ENCODE peak calls at places on chromosome 14, in nine cellular contexts. K is pancreas, B is astrocyte of the spinal cord, C is astrocyte of the cerebellum, E is neural crest cell, D is nephron progenitor cell, O is Calu3, V is endothelial cell, U is spleen. F is an unnamed sample.

GRCh38 chr14:101130861-101131260 is 227.3 kb upstream of the RTL1 start:
- DNase-seq in K (peak), B (no peak), C (no peak), E (no peak), D (no peak), O (no peak), V (no peak), U (peak), F (no peak)

GRCh38 chr14:88289214-88289613 is 33.9 kb downstream of the KCNK10 start:
- DNase-seq in K (no peak), B (no peak), C (no peak), E (no peak), D (no peak), O (no peak), V (no peak), U (no peak), F (no peak)

GRCh38 chr14:64870160-64870559 is 9.5 kb downstream of the SPTB start:
- DNase-seq in K (no peak), B (no peak), C (no peak), E (no peak), D (no peak), O (no peak), V (no peak), U (no peak), F (no peak)

GRCh38 chr14:28731358-28731757 is 35.2 kb upstream of the FOXG1 start:
- DNase-seq in K (no peak), B (no peak), C (no peak), E (no peak), D (no peak), O (no peak), V (no peak), U (no peak), F (no peak)

GRCh38 chr14:101019541-101019940 is 116.0 kb upstream of the RTL1 start:
- DNase-seq in K (no peak), B (no peak), C (no peak), E (no peak), D (no peak), O (no peak), V (no peak), U (peak), F (no peak)

GRCh38 chr14:53581497-53581896 is 375.1 kb downstream of the BMP4 start:
- DNase-seq in K (no peak), B (no peak), C (no peak), E (no peak), D (peak), O (no peak), V (no peak), U (no peak), F (no peak)

GRCh38 chr14:103825103-103825502 is 22.3 kb downstream of the PPP1R13B start:
- DNase-seq in K (no peak), B (no peak), C (no peak), E (no peak), D (no peak), O (peak), V (no peak), U (no peak), F (no peak)

GRCh38 chr14:68772761-68773381 is 20.0 kb downstream of the ZFP36L1 start:
- DNase-seq in K (no peak), B (no peak), C (no peak), E (no peak), D (no peak), O (no peak), V (no peak), U (no peak), F (no peak)

GRCh38 chr14:53108292-53108937 is 44.7 kb downstream of the DDHD1 start:
- DNase-seq in K (no peak), B (no peak), C (no peak), E (no peak), D (no peak), O (no peak), V (no peak), U (no peak), F (no peak)

GRCh38 chr14:99235578-99235977 is 36.4 kb downstream of the BCL11B start:
- DNase-seq in K (no peak), B (no peak), C (no peak), E (no peak), D (no peak), O (no peak), V (no peak), U (no peak), F (no peak)

GRCh38 chr14:64773046-64773445 is 68.8 kb downstream of the PLEKHG3 start:
- DNase-seq in K (no peak), B (no peak), C (no peak), E (no peak), D (no peak), O (no peak), V (no peak), U (peak), F (no peak)

GRCh38 chr14:99479903-99480855 is 480 bp downstream of the SETD3 start:
- DNase-seq in K (peak), B (peak), C (peak), E (peak), D (peak), O (peak), V (peak), U (peak), F (peak)

GRCh38 chr14:92412912-92413311 is 89.9 kb downstream of the SLC24A4 start:
- DNase-seq in K (no peak), B (no peak), C (no peak), E (no peak), D (no peak), O (no peak), V (no peak), U (no peak), F (peak)

GRCh38 chr14:64745511-64746041 is 41.4 kb downstream of the PLEKHG3 start:
- DNase-seq in K (no peak), B (peak), C (no peak), E (no peak), D (no peak), O (no peak), V (no peak), U (no peak), F (peak)

GRCh38 chr14:94598816-94599655 is 13.2 kb upstream of the SERPINA3 start:
- DNase-seq in K (peak), B (peak), C (peak), E (peak), D (no peak), O (peak), V (no peak), U (no peak), F (peak)

GRCh38 chr14:57199911-57200310 is 68.8 kb downstream of the EXOC5 start:
- DNase-seq in K (no peak), B (peak), C (no peak), E (no peak), D (no peak), O (no peak), V (no peak), U (no peak), F (peak)

DNA sequence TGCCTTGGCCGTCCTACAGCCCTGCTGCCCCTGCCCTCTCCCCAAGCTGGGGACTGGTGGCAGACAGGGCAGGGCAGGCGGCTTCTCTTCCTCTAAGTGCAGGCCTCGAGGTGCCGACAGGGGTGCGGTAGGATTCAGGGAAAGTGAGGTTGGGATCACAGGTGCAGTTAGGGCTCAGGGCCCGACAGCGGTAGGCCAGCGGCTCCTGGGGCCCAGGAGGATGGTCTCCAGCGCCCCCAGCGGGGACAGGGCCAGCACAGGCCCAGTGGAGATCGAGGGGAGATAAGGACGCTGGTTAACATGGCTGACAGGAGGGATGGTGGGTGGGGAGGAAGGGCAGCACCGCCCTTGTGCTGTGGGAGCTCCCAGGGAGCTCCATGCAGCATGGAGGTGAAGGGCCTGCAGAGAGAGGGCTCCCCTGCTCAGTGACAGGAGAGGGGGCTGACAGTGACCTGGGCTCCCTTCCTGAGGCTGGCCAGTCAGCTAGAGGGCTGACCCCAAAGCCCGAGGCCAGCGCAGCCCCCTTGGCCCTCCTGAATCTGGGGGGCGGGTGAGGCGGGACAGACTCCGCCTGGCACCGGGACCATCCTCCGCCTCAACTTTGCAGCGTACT is 860 bp upstream of the CRIP1 start:
- DNase-seq in K (no peak), B (no peak), C (no peak), E (peak), D (peak), O (peak), V (peak), U (no peak), F (no peak)
- TF ChIP-seq CTCF in K (no peak), B (peak), C (peak), E (peak), D (peak), O (peak), V (no peak), U (peak), F (peak)

GRCh38 chr14:39114073-39114838 is at the start of gene GEMIN2:
- DNase-seq in K (peak), B (peak), C (peak), E (peak), D (peak), O (peak), V (peak), U (peak), F (peak)

GRCh38 chr14:39108791-39109190 is 5.3 kb upstream of the GEMIN2 start:
- DNase-seq in K (no peak), B (no peak), C (no peak), E (no peak), D (no peak), O (no peak), V (no peak), U (no peak), F (no peak)

GRCh38 chr14:39109893-39110715 is 4.0 kb upstream of the GEMIN2 start:
- DNase-seq in K (no peak), B (no peak), C (no peak), E (no peak), D (no peak), O (no peak), V (no peak), U (no peak), F (no peak)

GRCh38 chr14:39113685-39114072 is 444 bp upstream of the GEMIN2 start:
- DNase-seq in K (no peak), B (no peak), C (no peak), E (no peak), D (no peak), O (no peak), V (no peak), U (no peak), F (no peak)
- TF ChIP-seq CTCF in K (no peak), B (no peak), C (no peak), E (no peak), D (no peak), O (no peak), V (no peak), U (no peak), F (no peak)

GRCh38 chr14:61923348-61923747 is 161.1 kb downstream of the SNAPC1 start:
- DNase-seq in K (no peak), B (peak), C (no peak), E (no peak), D (no peak), O (no peak), V (no peak), U (no peak), F (peak)
- TF ChIP-seq CTCF in K (peak), B (peak), C (peak), E (peak), D (no peak), O (no peak), V (no peak), U (no peak), F (peak)

GRCh38 chr14:34325493-34325892 is 136.5 kb downstream of the SPTSSA start:
- DNase-seq in K (no peak), B (no peak), C (no peak), E (no peak), D (no peak), O (no peak), V (no peak), U (no peak), F (no peak)

GRCh38 chr14:34328178-34328577 is 133.9 kb downstream of the SPTSSA start:
- DNase-seq in K (no peak), B (no peak), C (no peak), E (no peak), D (no peak), O (no peak), V (no peak), U (no peak), F (no peak)

GRCh38 chr14:34318014-34318413 is 144.0 kb downstream of the SPTSSA start:
- DNase-seq in K (no peak), B (no peak), C (no peak), E (no peak), D (no peak), O (no peak), V (no peak), U (no peak), F (no peak)

GRCh38 chr14:34324363-34324795 is 137.7 kb downstream of the SPTSSA start:
- DNase-seq in K (no peak), B (peak), C (no peak), E (peak), D (peak), O (peak), V (peak), U (no peak), F (no peak)

DNA sequence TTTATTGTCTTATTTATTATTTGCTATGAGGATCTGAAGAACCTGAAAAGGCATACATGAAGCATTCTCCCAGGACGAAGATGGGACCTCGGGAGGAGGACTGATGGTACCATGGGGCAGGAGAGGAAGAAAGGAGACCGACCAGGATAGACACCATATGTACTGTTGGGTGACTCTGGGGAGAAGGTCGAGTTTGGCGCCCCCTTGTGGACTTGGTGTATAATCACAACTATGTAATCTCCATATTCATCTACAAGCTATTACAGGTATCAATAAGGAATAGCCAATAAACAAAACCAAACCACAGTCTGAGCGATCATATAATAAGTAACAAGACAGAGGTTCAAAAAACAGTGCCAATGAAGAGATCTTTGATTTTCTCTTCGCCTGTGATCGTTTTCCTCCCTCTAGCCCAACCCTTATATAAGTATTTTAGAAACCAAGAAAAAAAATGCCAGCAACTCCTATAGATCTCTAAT is 139.1 kb downstream of the SPTSSA start:
- DNase-seq in K (peak), B (peak), C (no peak), E (peak), D (peak), O (peak), V (peak), U (peak), F (peak)
- TF ChIP-seq CTCF in K (peak), B (peak), C (peak), E (peak), D (peak), O (peak), V (peak), U (peak), F (peak)

GRCh38 chr14:49880267-49881064 is 12.4 kb upstream of the ARF6 start:
- DNase-seq in K (no peak), B (peak), C (no peak), E (no peak), D (peak), O (no peak), V (no peak), U (peak), F (peak)
- TF ChIP-seq CTCF in K (no peak), B (no peak), C (no peak), E (no peak), D (no peak), O (no peak), V (no peak), U (no peak), F (no peak)

GRCh38 chr14:31270196-31270772 is 62.7 kb upstream of the HECTD1 start:
- DNase-seq in K (no peak), B (no peak), C (no peak), E (no peak), D (no peak), O (peak), V (no peak), U (no peak), F (no peak)
- TF ChIP-seq CTCF in K (no peak), B (no peak), C (peak), E (no peak), D (no peak), O (no peak), V (no peak), U (peak), F (peak)

GRCh38 chr14:33956640-33957039 is 5.8 kb upstream of the EGLN3 start:
- DNase-seq in K (no peak), B (no peak), C (no peak), E (no peak), D (no peak), O (no peak), V (no peak), U (no peak), F (no peak)

GRCh38 chr14:33957299-33957698 is 6.4 kb upstream of the EGLN3 start:
- DNase-seq in K (no peak), B (no peak), C (no peak), E (no peak), D (no peak), O (no peak), V (no peak), U (no peak), F (no peak)

GRCh38 chr14:33959692-33960151 is 8.8 kb upstream of the EGLN3 start:
- DNase-seq in K (no peak), B (no peak), C (no peak), E (no peak), D (no peak), O (no peak), V (peak), U (no peak), F (no peak)

GRCh38 chr14:33957993-33958392 is 7.1 kb upstream of the EGLN3 start:
- DNase-seq in K (no peak), B (no peak), C (no peak), E (no peak), D (no peak), O (no peak), V (no peak), U (no peak), F (no peak)

DNA sequence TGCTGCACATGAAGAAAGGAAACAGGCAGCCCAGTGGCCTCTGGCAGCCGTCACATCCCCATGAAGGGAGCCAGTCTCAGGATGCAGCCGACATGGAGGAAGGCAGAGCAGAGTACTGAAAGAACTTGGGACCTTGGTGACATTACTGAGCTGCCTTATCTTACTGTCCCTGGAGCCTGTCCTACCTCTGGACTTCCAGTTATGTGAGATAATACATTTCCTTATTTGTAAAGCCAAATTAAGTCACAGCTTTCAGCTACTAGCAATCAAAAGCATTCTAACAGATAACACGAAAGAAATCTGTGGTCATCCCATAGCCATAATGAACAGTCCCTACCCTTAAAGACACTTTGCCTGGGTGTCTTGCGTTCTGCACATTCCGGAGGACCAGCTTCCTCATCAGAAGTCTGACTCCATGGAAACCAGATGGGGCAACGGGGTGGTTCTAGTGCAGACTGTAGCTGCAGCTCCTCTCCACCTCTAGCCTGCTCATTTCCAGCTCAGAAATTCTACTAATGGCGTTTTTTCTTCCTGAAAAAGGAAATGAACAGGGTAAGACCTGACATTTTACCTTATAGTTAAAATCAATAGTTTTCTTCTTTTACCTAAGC is 7.8 kb upstream of the EGLN3 start:
- DNase-seq in K (no peak), B (no peak), C (no peak), E (no peak), D (no peak), O (no peak), V (no peak), U (no peak), F (no peak)
- TF ChIP-seq CTCF in K (no peak), B (no peak), C (no peak), E (no peak), D (no peak), O (no peak), V (no peak), U (no peak), F (no peak)

GRCh38 chr14:72555609-72556000 is 338.3 kb downstream of the DPF3 start:
- DNase-seq in K (no peak), B (no peak), C (no peak), E (no peak), D (no peak), O (no peak), V (no peak), U (no peak), F (no peak)

GRCh38 chr14:72553161-72553560 is 340.7 kb downstream of the DPF3 start:
- DNase-seq in K (no peak), B (no peak), C (no peak), E (no peak), D (no peak), O (no peak), V (no peak), U (no peak), F (no peak)

GRCh38 chr14:72553656-72554055 is 340.2 kb downstream of the DPF3 start:
- DNase-seq in K (no peak), B (no peak), C (no peak), E (no peak), D (no peak), O (no peak), V (no peak), U (no peak), F (no peak)

GRCh38 chr14:72554401-72554800 is 339.5 kb downstream of the DPF3 start:
- DNase-seq in K (no peak), B (no peak), C (no peak), E (no peak), D (no peak), O (no peak), V (no peak), U (no peak), F (no peak)

GRCh38 chr14:72554994-72555608 is 338.8 kb downstream of the DPF3 start:
- DNase-seq in K (no peak), B (no peak), C (no peak), E (no peak), D (no peak), O (no peak), V (no peak), U (no peak), F (no peak)
- TF ChIP-seq CTCF in K (no peak), B (no peak), C (no peak), E (no peak), D (no peak), O (no peak), V (no peak), U (no peak), F (no peak)

F was measured in HFFc6.